ENCODE peak calls at places on chromosome 10, in nine cellular contexts. G is heart left ventricle, V is uterus, N is dorsolateral prefrontal cortex, S is PC-3, D is endothelial cell of umbilical vein, B is OCI-LY7, P is A549, T is AG04450. Y is an unnamed sample.
A peak's percentile ranks its signal among the peaks of the same experiment; 100 is the strongest.

GRCh38 chr10:59991661-59992060 is 85.3 kb upstream of the CCDC6 start:
- DNase-seq in G (no peak), V (peak; percentile 20), N (no peak), S (peak; percentile 96), D (peak; percentile 8), B (no peak), P (peak; percentile 13), T (no peak), Y (peak; percentile 94)

GRCh38 chr10:21953585-21954057 is 49.9 kb downstream of the DNAJC1 start:
- DNase-seq in G (no peak), V (no peak), N (no peak), S (peak; percentile 43), D (peak; percentile 70), B (peak; percentile 59), P (peak; percentile 57), T (no peak), Y (peak; percentile 34)

GRCh38 chr10:61350794-61351193 is 102.4 kb downstream of the TMEM26 start:
- DNase-seq in G (no peak), V (no peak), N (no peak), S (no peak), D (no peak), B (no peak), P (no peak), T (no peak), Y (no peak)

GRCh38 chr10:87976101-87976743 is 112.8 kb downstream of the PTEN start:
- DNase-seq in G (no peak), V (peak; percentile 20), N (no peak), S (no peak), D (no peak), B (no peak), P (no peak), T (no peak), Y (no peak)

GRCh38 chr10:50504389-50504788 is 119.4 kb downstream of the SGMS1 start:
- DNase-seq in G (no peak), V (no peak), N (no peak), S (no peak), D (no peak), B (no peak), P (no peak), T (no peak), Y (no peak)

GRCh38 chr10:117112220-117112619 is 25.9 kb downstream of the VAX1 start:
- DNase-seq in G (no peak), V (no peak), N (no peak), S (peak; percentile 25), D (no peak), B (no peak), P (no peak), T (no peak), Y (no peak)

GRCh38 chr10:86817246-86817645 is 60.8 kb downstream of the BMPR1A start:
- DNase-seq in G (no peak), V (no peak), N (no peak), S (no peak), D (no peak), B (no peak), P (no peak), T (no peak), Y (no peak)

GRCh38 chr10:79149662-79150443 is 81.1 kb downstream of the ZMIZ1 start:
- DNase-seq in G (peak; percentile 95), V (peak; percentile 82), N (no peak), S (peak; percentile 100), D (no peak), B (peak; percentile 48), P (peak; percentile 91), T (no peak), Y (no peak)

GRCh38 chr10:86684305-86684704 is 16.0 kb downstream of the LDB3 start:
- DNase-seq in G (peak; percentile 83), V (peak; percentile 61), N (no peak), S (peak; percentile 49), D (no peak), B (no peak), P (no peak), T (no peak), Y (no peak)

GRCh38 chr10:15167411-15168295 is 840 bp downstream of the NMT2 start:
- DNase-seq in G (peak; percentile 79), V (peak; percentile 65), N (no peak), S (peak; percentile 34), D (peak; percentile 62), B (peak; percentile 44), P (peak; percentile 76), T (no peak), Y (peak; percentile 10)

GRCh38 chr10:62433181-62433692 is 59.1 kb downstream of the ZNF365 start:
- DNase-seq in G (peak; percentile 51), V (peak; percentile 81), N (peak; percentile 30), S (peak; percentile 100), D (peak; percentile 72), B (no peak), P (peak; percentile 76), T (peak; percentile 76), Y (peak; percentile 92)

GRCh38 chr10:127168251-127168650 is 28.1 kb downstream of the INSYN2A start:
- DNase-seq in G (no peak), V (no peak), N (no peak), S (no peak), D (no peak), B (no peak), P (no peak), T (no peak), Y (no peak)

GRCh38 chr10:116836902-116837513 is 12.3 kb upstream of the ENO4 start:
- DNase-seq in G (no peak), V (no peak), N (no peak), S (no peak), D (peak; percentile 44), B (no peak), P (no peak), T (no peak), Y (no peak)

GRCh38 chr10:132939957-132940790 is 2.2 kb downstream of the CFAP46 start:
- DNase-seq in G (peak; percentile 62), V (no peak), N (peak; percentile 68), S (peak; percentile 63), D (peak; percentile 30), B (peak; percentile 41), P (peak; percentile 60), T (peak; percentile 11), Y (no peak)

GRCh38 chr10:5628798-5629788 is 37.3 kb downstream of the ASB13 start:
- DNase-seq in G (no peak), V (no peak), N (no peak), S (peak; percentile 29), D (peak; percentile 55), B (peak; percentile 48), P (no peak), T (peak; percentile 18), Y (no peak)

GRCh38 chr10:17229967-17230682 is 2.1 kb downstream of the VIM start:
- DNase-seq in G (peak; percentile 92), V (peak; percentile 81), N (peak; percentile 7), S (peak; percentile 70), D (peak; percentile 67), B (peak; percentile 92), P (peak; percentile 51), T (no peak), Y (peak; percentile 67)

GRCh38 chr10:51029172-51029641 is 45.1 kb upstream of the PRKG1 start:
- DNase-seq in G (no peak), V (no peak), N (no peak), S (peak; percentile 33), D (no peak), B (no peak), P (no peak), T (no peak), Y (peak; percentile 27)

GRCh38 chr10:13659887-13660544 is 73.3 kb downstream of the PRPF18 start:
- DNase-seq in G (peak; percentile 86), V (peak; percentile 76), N (peak; percentile 73), S (peak; percentile 27), D (peak; percentile 59), B (peak; percentile 43), P (peak; percentile 59), T (peak; percentile 21), Y (peak; percentile 14)

GRCh38 chr10:70934701-70935100 is 46.3 kb upstream of the PCBD1 start:
- DNase-seq in G (no peak), V (no peak), N (no peak), S (no peak), D (no peak), B (no peak), P (no peak), T (no peak), Y (no peak)

GRCh38 chr10:48842231-48842630 is 97.4 kb downstream of the LRRC18 start:
- DNase-seq in G (no peak), V (no peak), N (no peak), S (no peak), D (no peak), B (no peak), P (no peak), T (no peak), Y (no peak)
- H3K27ac ChIP-seq in G (no peak overlapping the region), V (no peak overlapping the region), N (no peak overlapping the region), S (no peak overlapping the region), D (no peak overlapping the region), B (no peak overlapping the region), P (no peak overlapping the region), T (no peak overlapping the region), Y (no peak overlapping the region)

GRCh38 chr10:129712000-129712399 is 245.0 kb downstream of the MGMT start:
- DNase-seq in G (no peak), V (no peak), N (no peak), S (no peak), D (no peak), B (no peak), P (no peak), T (no peak), Y (no peak)

GRCh38 chr10:129709101-129709500 is 242.1 kb downstream of the MGMT start:
- DNase-seq in G (peak; percentile 27), V (no peak), N (no peak), S (no peak), D (no peak), B (no peak), P (no peak), T (no peak), Y (no peak)

GRCh38 chr10:129710510-129710847 is 243.4 kb downstream of the MGMT start:
- DNase-seq in G (no peak), V (no peak), N (no peak), S (no peak), D (no peak), B (no peak), P (no peak), T (no peak), Y (no peak)

GRCh38 chr10:129711261-129711660 is 244.2 kb downstream of the MGMT start:
- DNase-seq in G (peak; percentile 37), V (no peak), N (no peak), S (no peak), D (no peak), B (no peak), P (no peak), T (no peak), Y (no peak)

GRCh38 chr10:129709627-129710509 is 242.8 kb downstream of the MGMT start:
- DNase-seq in G (peak; percentile 64), V (no peak), N (no peak), S (no peak), D (no peak), B (no peak), P (no peak), T (no peak), Y (no peak)
- H3K27ac ChIP-seq in G (no peak overlapping the region), V (no peak overlapping the region), N (no peak overlapping the region), S (no peak overlapping the region), D (no peak overlapping the region), B (no peak overlapping the region), P (no peak overlapping the region), T (no peak overlapping the region), Y (no peak overlapping the region)

GRCh38 chr10:125060038-125060437 is 100.3 kb downstream of the CTBP2 start:
- DNase-seq in G (no peak), V (no peak), N (no peak), S (no peak), D (peak; percentile 67), B (no peak), P (no peak), T (peak; percentile 47), Y (no peak)
- H3K27ac ChIP-seq in G (peak overlapping the region; percentile 52), V (peak overlapping the region; percentile 91), N (peak overlapping the region; percentile 76), S (no peak overlapping the region), D (peak overlapping the region; percentile 44), B (no peak overlapping the region), P (no peak overlapping the region), T (peak overlapping the region; percentile 70), Y (no peak overlapping the region)

GRCh38 chr10:100535338-100535714 is 417 bp upstream of the HIF1AN start:
- DNase-seq in G (no peak), V (no peak), N (no peak), S (no peak), D (no peak), B (no peak), P (no peak), T (no peak), Y (no peak)
- H3K27ac ChIP-seq in G (peak overlapping the region; percentile 72), V (peak overlapping the region; percentile 77), N (no peak overlapping the region), S (no peak overlapping the region), D (no peak overlapping the region), B (peak overlapping the region; percentile 58), P (peak overlapping the region; percentile 72), T (no peak overlapping the region), Y (no peak overlapping the region)

Y was measured in epithelial cell of prostate.